ENCODE peak calls at places on chromosomes 12 and 14, in four cellular contexts. E is CD4-positive, alpha-beta memory T cell; O is left ventricle myocardium inferior; H is IMR-90. S is an unnamed sample. For H3K4me1, the result is how much of the 10 kb centered on the place peaks cover.

GRCh38 chr12:57473886-57474285 is 5.8 kb downstream of the ARHGAP9 start:
- DNase-seq in E (no peak), H (no peak), O (no peak), S (no peak)

GRCh38 chr14:94773017-94773681 is 3.2 kb upstream of the GSC start:
- DNase-seq in H (no peak), O (no peak), E (no peak), S (no peak)

GRCh38 chr12:123916729-123917128 is 55.9 kb downstream of the CCDC92 start:
- DNase-seq in E (no peak), O (no peak), H (peak), S (no peak)

GRCh38 chr12:88207921-88208640 is 66.0 kb downstream of the TMTC3 start:
- DNase-seq in E (no peak), O (no peak), H (peak), S (no peak)

GRCh38 chr14:49497725-49498348 is 88.3 kb downstream of the RPS29 start:
- DNase-seq in H (peak), O (no peak), E (peak), S (no peak)

GRCh38 chr12:132089407-132089910 is 54.7 kb downstream of the DDX51 start:
- DNase-seq in O (no peak), E (no peak), H (no peak), S (no peak)

GRCh38 chr14:89190779-89191513 is 226.1 kb downstream of the FOXN3 start:
- DNase-seq in E (no peak), O (no peak), H (no peak), S (no peak)

GRCh38 chr14:58298880-58299664 is 717 bp downstream of the ARID4A start:
- DNase-seq in E (peak), O (peak), H (no peak), S (no peak)

GRCh38 chr14:94654071-94654974 is 42.1 kb downstream of the SERPINA3 start:
- DNase-seq in O (no peak), H (peak), E (no peak), S (peak)

GRCh38 chr14:103006991-103007520 is 50.3 kb downstream of the CDC42BPB start:
- DNase-seq in E (no peak), O (no peak), H (no peak), S (no peak)

GRCh38 chr14:103886304-103887169 is 39.2 kb upstream of the PPP1R13B start:
- DNase-seq in H (no peak), O (no peak), E (no peak), S (peak)

GRCh38 chr12:88839486-88839885 is 259.2 kb upstream of the KITLG start:
- DNase-seq in E (no peak), H (no peak), O (no peak), S (no peak)

GRCh38 chr14:104556256-104557021 is 23.1 kb upstream of the C14orf180 start:
- DNase-seq in E (no peak), H (no peak), O (peak), S (peak)

GRCh38 chr14:69665596-69665995 is 54.2 kb downstream of the SUSD6 start:
- DNase-seq in E (no peak), H (no peak), O (no peak), S (no peak)

GRCh38 chr12:80807640-80808288 is 91.1 kb downstream of the MYF5 start:
- DNase-seq in O (no peak), E (no peak), H (peak), S (no peak)

DNA sequence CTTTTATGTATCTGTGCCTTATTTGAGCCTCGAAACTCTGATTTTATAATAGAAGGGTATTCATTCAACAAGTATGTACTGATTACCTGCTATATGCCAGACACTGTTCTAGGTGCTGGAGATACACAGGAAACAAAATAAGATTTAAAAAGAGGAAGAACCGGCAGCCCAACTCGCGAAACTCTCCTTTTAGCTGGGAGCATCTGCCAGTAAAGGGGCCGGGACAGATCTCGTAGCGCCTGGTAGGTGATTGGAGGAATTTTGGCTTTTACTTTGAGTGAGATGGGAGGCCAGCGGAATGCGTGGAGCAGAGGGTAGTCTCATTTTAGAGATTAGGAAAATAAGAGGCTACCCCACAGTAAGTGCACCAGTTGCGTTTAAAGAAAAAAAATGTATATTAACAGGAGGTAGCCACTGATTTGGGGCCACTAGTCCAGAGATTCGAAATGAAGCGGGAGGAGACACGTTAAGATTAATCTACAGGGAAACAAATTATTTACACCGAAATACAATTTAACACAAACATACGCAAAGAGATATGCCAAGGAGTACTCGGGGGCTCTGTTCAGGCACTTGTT is 519 bp upstream of the MON2 start:
- DNase-seq in E (no peak), O (no peak), H (peak), S (no peak)
- H3K4me1 ChIP-seq in E (under half), O (half or more), H (under half), S (under half)

GRCh38 chr12:96354326-96354725 is 45.9 kb downstream of the CDK17 start:
- DNase-seq in E (no peak), H (peak), O (no peak), S (no peak)

GRCh38 chr12:96354844-96355534 is 45.2 kb downstream of the CDK17 start:
- DNase-seq in O (no peak), E (no peak), H (no peak), S (no peak)

GRCh38 chr12:96347130-96347699 is 53.0 kb downstream of the CDK17 start:
- DNase-seq in O (no peak), E (no peak), H (no peak), S (no peak)

GRCh38 chr12:96352161-96352835 is 47.9 kb downstream of the CDK17 start:
- DNase-seq in O (no peak), E (no peak), H (no peak), S (no peak)

GRCh38 chr12:96350982-96351381 is 49.3 kb downstream of the CDK17 start:
- DNase-seq in H (no peak), O (no peak), E (no peak), S (no peak)
- H3K4me1 ChIP-seq in H (under half), O (half or more), E (half or more), S (under half)

DNA sequence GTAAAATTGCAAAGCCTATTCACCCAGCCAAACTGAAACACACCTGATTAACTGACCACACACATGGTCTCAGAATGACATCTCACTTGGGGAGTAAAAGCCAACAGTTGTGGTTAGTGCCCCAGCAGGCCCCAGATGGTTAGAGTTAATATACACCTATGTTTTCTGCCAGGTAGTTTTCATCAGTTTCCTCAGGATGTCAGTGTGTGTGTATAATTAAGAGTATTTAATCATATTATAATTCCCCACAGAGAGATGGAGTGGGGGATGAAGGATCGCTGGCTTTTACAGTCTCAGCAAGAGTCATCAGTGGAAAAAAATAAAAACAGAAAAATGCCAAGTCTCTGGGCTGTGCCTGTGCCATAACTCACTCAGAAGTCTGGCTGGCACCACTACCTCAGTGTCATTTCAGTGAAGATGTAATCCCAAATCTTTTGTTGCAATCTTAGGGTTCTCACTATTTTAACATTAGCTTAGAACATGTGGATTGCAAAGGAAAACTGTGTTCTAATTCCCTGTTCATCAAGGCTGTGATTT is 412.5 kb downstream of the ZFP36L1 start:
- DNase-seq in E (no peak), H (no peak), O (no peak), S (no peak)
- H3K4me1 ChIP-seq in E (half or more), H (under half), O (half or more), S (under half)

GRCh38 chr14:68568907-68569545 is 223.8 kb downstream of the ZFP36L1 start:
- DNase-seq in O (no peak), H (no peak), E (no peak), S (no peak)
- H3K4me1 ChIP-seq in O (under half), H (under half), E (under half), S (under half)

GRCh38 chr14:61582815-61583214 is 112.5 kb upstream of the HIF1A start:
- DNase-seq in O (no peak), H (no peak), E (no peak), S (no peak)
- H3K4me1 ChIP-seq in O (half or more), H (under half), E (under half), S (under half)

S was measured in RWPE2.